ENCODE peak calls at places on chromosomes 7 and 10, in eight cellular contexts. One of them, this sample, is unnamed. For H3K36me3, the result is how much of the 10 kb centered on the place peaks cover.

GRCh38 chr7:37982423-37982822 is 62.0 kb downstream of the EPDR1 start:
- DNase-seq in cardiac muscle cell: no peak
- DNase-seq in HCT116: no peak
- DNase-seq in Peyer's patch: no peak
- DNase-seq in CD4-positive, alpha-beta memory T cell: no peak
- DNase-seq in transverse colon: no peak
- DNase-seq in neural progenitor cell: no peak
- DNase-seq in psoas muscle: no peak
- DNase-seq in this sample: no peak

GRCh38 chr7:9502269-9502668 is 1068.9 kb downstream of the NXPH1 start:
- DNase-seq in cardiac muscle cell: no peak
- DNase-seq in HCT116: no peak
- DNase-seq in Peyer's patch: no peak
- DNase-seq in CD4-positive, alpha-beta memory T cell: no peak
- DNase-seq in transverse colon: no peak
- DNase-seq in neural progenitor cell: no peak
- DNase-seq in psoas muscle: no peak
- DNase-seq in this sample: no peak

GRCh38 chr10:47299989-47300931 is at the start of gene GDF10:
- DNase-seq in cardiac muscle cell: peak
- DNase-seq in HCT116: no peak
- DNase-seq in Peyer's patch: no peak
- DNase-seq in CD4-positive, alpha-beta memory T cell: no peak
- DNase-seq in transverse colon: no peak
- DNase-seq in neural progenitor cell: peak
- DNase-seq in psoas muscle: no peak
- DNase-seq in this sample: no peak

GRCh38 chr10:132400547-132401151 is 3.6 kb downstream of the PWWP2B start:
- DNase-seq in cardiac muscle cell: no peak
- DNase-seq in HCT116: no peak
- DNase-seq in Peyer's patch: no peak
- DNase-seq in CD4-positive, alpha-beta memory T cell: no peak
- DNase-seq in transverse colon: peak
- DNase-seq in neural progenitor cell: no peak
- DNase-seq in psoas muscle: peak
- DNase-seq in this sample: no peak

GRCh38 chr7:1283337-1283736 is 50.7 kb downstream of the UNCX start:
- DNase-seq in cardiac muscle cell: no peak
- DNase-seq in HCT116: no peak
- DNase-seq in Peyer's patch: no peak
- DNase-seq in CD4-positive, alpha-beta memory T cell: no peak
- DNase-seq in transverse colon: no peak
- DNase-seq in neural progenitor cell: no peak
- DNase-seq in psoas muscle: no peak
- DNase-seq in this sample: no peak

GRCh38 chr10:84600947-84601346 is 272.6 kb downstream of the CCSER2 start:
- DNase-seq in cardiac muscle cell: no peak
- DNase-seq in HCT116: no peak
- DNase-seq in Peyer's patch: no peak
- DNase-seq in CD4-positive, alpha-beta memory T cell: no peak
- DNase-seq in transverse colon: no peak
- DNase-seq in neural progenitor cell: no peak
- DNase-seq in psoas muscle: no peak
- DNase-seq in this sample: no peak

GRCh38 chr10:49264177-49264677 is 34.7 kb upstream of the C10orf71 start:
- DNase-seq in cardiac muscle cell: no peak
- DNase-seq in HCT116: no peak
- DNase-seq in Peyer's patch: no peak
- DNase-seq in CD4-positive, alpha-beta memory T cell: no peak
- DNase-seq in transverse colon: no peak
- DNase-seq in neural progenitor cell: no peak
- DNase-seq in psoas muscle: no peak
- DNase-seq in this sample: no peak

GRCh38 chr10:30074101-30074500 is 14.7 kb upstream of the JCAD start:
- DNase-seq in cardiac muscle cell: no peak
- DNase-seq in HCT116: no peak
- DNase-seq in Peyer's patch: no peak
- DNase-seq in CD4-positive, alpha-beta memory T cell: no peak
- DNase-seq in transverse colon: no peak
- DNase-seq in neural progenitor cell: no peak
- DNase-seq in psoas muscle: no peak
- DNase-seq in this sample: no peak

GRCh38 chr10:92213049-92213448 is 77.8 kb downstream of the CPEB3 start:
- DNase-seq in cardiac muscle cell: no peak
- DNase-seq in HCT116: no peak
- DNase-seq in Peyer's patch: no peak
- DNase-seq in CD4-positive, alpha-beta memory T cell: no peak
- DNase-seq in transverse colon: no peak
- DNase-seq in neural progenitor cell: no peak
- DNase-seq in psoas muscle: no peak
- DNase-seq in this sample: no peak

GRCh38 chr7:22728416-22729029 is 1.5 kb downstream of the IL6 start:
- DNase-seq in cardiac muscle cell: peak
- DNase-seq in HCT116: peak
- DNase-seq in Peyer's patch: no peak
- DNase-seq in CD4-positive, alpha-beta memory T cell: peak
- DNase-seq in transverse colon: no peak
- DNase-seq in neural progenitor cell: peak
- DNase-seq in psoas muscle: no peak
- DNase-seq in this sample: no peak

GRCh38 chr7:27095050-27095896 is 527 bp downstream of the HOXA1 start:
- DNase-seq in cardiac muscle cell: no peak
- DNase-seq in HCT116: no peak
- DNase-seq in Peyer's patch: no peak
- DNase-seq in CD4-positive, alpha-beta memory T cell: no peak
- DNase-seq in transverse colon: no peak
- DNase-seq in neural progenitor cell: peak
- DNase-seq in psoas muscle: peak
- DNase-seq in this sample: peak

GRCh38 chr7:131904750-131905327 is 348.4 kb upstream of the PODXL start:
- DNase-seq in cardiac muscle cell: no peak
- DNase-seq in HCT116: no peak
- DNase-seq in Peyer's patch: no peak
- DNase-seq in CD4-positive, alpha-beta memory T cell: no peak
- DNase-seq in transverse colon: no peak
- DNase-seq in neural progenitor cell: peak
- DNase-seq in psoas muscle: no peak
- DNase-seq in this sample: no peak

GRCh38 chr7:50450691-50451051 is 521 bp upstream of the FIGNL1 start:
- DNase-seq in cardiac muscle cell: no peak
- DNase-seq in HCT116: no peak
- DNase-seq in Peyer's patch: peak
- DNase-seq in CD4-positive, alpha-beta memory T cell: no peak
- DNase-seq in transverse colon: peak
- DNase-seq in neural progenitor cell: no peak
- DNase-seq in psoas muscle: peak
- DNase-seq in this sample: peak

GRCh38 chr10:5551531-5552375 is 27.0 kb downstream of the CALML3 start:
- DNase-seq in cardiac muscle cell: no peak
- DNase-seq in HCT116: no peak
- DNase-seq in Peyer's patch: peak
- DNase-seq in CD4-positive, alpha-beta memory T cell: no peak
- DNase-seq in transverse colon: peak
- DNase-seq in neural progenitor cell: no peak
- DNase-seq in psoas muscle: peak
- DNase-seq in this sample: no peak

GRCh38 chr10:63344269-63344668 is 121.5 kb downstream of the JMJD1C start:
- DNase-seq in cardiac muscle cell: no peak
- DNase-seq in HCT116: no peak
- DNase-seq in Peyer's patch: no peak
- DNase-seq in CD4-positive, alpha-beta memory T cell: no peak
- DNase-seq in transverse colon: no peak
- DNase-seq in neural progenitor cell: no peak
- DNase-seq in psoas muscle: no peak
- DNase-seq in this sample: no peak

GRCh38 chr10:92150798-92151197 is 140.1 kb downstream of the CPEB3 start:
- DNase-seq in cardiac muscle cell: no peak
- DNase-seq in HCT116: no peak
- DNase-seq in Peyer's patch: no peak
- DNase-seq in CD4-positive, alpha-beta memory T cell: no peak
- DNase-seq in transverse colon: no peak
- DNase-seq in neural progenitor cell: no peak
- DNase-seq in psoas muscle: no peak
- DNase-seq in this sample: no peak

GRCh38 chr7:104509874-104510273 is 181.5 kb downstream of the LHFPL3 start:
- DNase-seq in cardiac muscle cell: no peak
- DNase-seq in HCT116: no peak
- DNase-seq in Peyer's patch: no peak
- DNase-seq in CD4-positive, alpha-beta memory T cell: no peak
- DNase-seq in transverse colon: no peak
- DNase-seq in neural progenitor cell: no peak
- DNase-seq in psoas muscle: no peak
- DNase-seq in this sample: no peak

GRCh38 chr10:95908450-95908849 is 675 bp downstream of the CC2D2B start:
- DNase-seq in cardiac muscle cell: no peak
- DNase-seq in HCT116: no peak
- DNase-seq in Peyer's patch: no peak
- DNase-seq in CD4-positive, alpha-beta memory T cell: no peak
- DNase-seq in transverse colon: no peak
- DNase-seq in neural progenitor cell: no peak
- DNase-seq in psoas muscle: no peak
- DNase-seq in this sample: no peak
- H3K27ac ChIP-seq in cardiac muscle cell: no peak
- H3K27ac ChIP-seq in HCT116: no peak
- H3K27ac ChIP-seq in Peyer's patch: no peak
- H3K27ac ChIP-seq in CD4-positive, alpha-beta memory T cell: no peak
- H3K27ac ChIP-seq in transverse colon: no peak
- H3K27ac ChIP-seq in neural progenitor cell: no peak
- H3K27ac ChIP-seq in psoas muscle: peak
- H3K27ac ChIP-seq in this sample: no peak

DNA sequence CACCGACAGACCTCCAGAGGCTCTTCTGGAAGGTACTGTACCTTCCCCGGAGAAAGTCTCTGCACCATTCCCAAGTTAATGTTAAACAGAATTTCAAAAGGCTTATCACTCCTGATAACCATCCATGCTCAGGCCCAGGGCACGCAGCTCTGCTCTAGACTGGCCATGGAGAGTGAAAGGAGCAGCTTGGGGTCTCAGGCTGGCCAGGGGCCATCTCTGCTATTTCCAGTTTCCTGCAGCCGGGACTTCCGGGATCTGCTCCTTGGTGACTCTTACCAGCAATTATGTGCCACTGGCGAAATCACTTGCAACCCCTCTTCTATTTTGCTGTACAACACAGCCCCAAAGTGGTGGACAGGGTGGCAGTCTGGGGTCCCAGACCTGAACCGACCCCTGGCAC is 6.0 kb downstream of the CLDN15 start:
- DNase-seq in cardiac muscle cell: no peak
- DNase-seq in HCT116: no peak
- DNase-seq in Peyer's patch: no peak
- DNase-seq in CD4-positive, alpha-beta memory T cell: no peak
- DNase-seq in transverse colon: no peak
- DNase-seq in neural progenitor cell: no peak
- DNase-seq in psoas muscle: no peak
- DNase-seq in this sample: no peak
- H3K4me3 ChIP-seq in cardiac muscle cell: no peak
- H3K4me3 ChIP-seq in HCT116: peak
- H3K4me3 ChIP-seq in Peyer's patch: no peak
- H3K4me3 ChIP-seq in CD4-positive, alpha-beta memory T cell: no peak
- H3K4me3 ChIP-seq in transverse colon: peak
- H3K4me3 ChIP-seq in neural progenitor cell: peak
- H3K4me3 ChIP-seq in psoas muscle: no peak
- H3K4me3 ChIP-seq in this sample: no peak

DNA sequence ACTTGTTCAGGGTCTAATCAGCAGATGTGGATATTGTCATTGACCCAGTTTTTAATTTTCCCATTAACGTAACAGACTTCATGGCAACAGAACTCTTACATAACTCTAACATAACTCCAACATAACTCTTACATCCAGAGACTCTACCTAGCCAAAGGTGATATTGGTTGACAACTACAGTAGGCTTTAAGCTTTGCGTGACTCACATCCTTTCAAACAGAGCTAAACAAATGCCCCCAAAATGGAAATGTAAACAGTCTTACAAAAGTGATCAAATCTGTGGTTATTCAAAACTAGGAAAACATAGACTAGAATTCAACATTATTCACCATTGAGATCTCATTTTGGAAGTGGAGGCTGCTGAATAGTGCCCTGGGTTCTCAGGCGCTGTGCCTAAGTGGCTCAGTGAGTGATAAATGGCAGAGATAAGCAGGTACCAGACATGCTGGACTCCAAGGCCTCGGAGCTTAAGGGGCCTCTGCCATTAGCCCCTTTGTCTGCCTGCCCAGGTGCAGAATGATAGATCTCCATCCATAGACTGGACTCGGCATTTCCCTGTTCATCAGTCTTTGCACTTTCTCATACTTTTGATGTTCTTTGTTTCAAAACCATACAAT is 34.3 kb upstream of the BTBD16 start:
- DNase-seq in cardiac muscle cell: peak
- DNase-seq in HCT116: no peak
- DNase-seq in Peyer's patch: no peak
- DNase-seq in CD4-positive, alpha-beta memory T cell: no peak
- DNase-seq in transverse colon: no peak
- DNase-seq in neural progenitor cell: no peak
- DNase-seq in psoas muscle: no peak
- DNase-seq in this sample: no peak
- H3K36me3 ChIP-seq in cardiac muscle cell: under half
- H3K36me3 ChIP-seq in HCT116: under half
- H3K36me3 ChIP-seq in Peyer's patch: under half
- H3K36me3 ChIP-seq in CD4-positive, alpha-beta memory T cell: under half
- H3K36me3 ChIP-seq in transverse colon: under half
- H3K36me3 ChIP-seq in neural progenitor cell: under half
- H3K36me3 ChIP-seq in psoas muscle: half or more
- H3K36me3 ChIP-seq in this sample: under half

DNA sequence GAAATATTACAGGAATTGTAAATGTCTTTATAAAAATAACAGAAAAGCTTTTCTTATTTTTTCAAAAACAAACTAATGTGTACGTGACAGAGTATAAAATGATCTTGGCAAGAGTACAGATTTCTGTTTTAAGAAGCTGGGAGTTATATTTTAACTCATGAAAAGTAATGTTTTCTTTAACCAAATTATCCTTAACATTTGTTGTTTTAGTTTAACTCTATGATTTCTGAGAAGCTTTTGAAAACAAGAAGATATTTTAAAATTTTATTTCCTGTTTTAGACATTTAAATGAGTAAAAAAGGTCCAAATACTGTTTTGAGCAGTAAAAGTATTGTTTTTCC is 144.6 kb downstream of the HGF start:
- DNase-seq in cardiac muscle cell: no peak
- DNase-seq in HCT116: no peak
- DNase-seq in Peyer's patch: no peak
- DNase-seq in CD4-positive, alpha-beta memory T cell: no peak
- DNase-seq in transverse colon: no peak
- DNase-seq in neural progenitor cell: no peak
- DNase-seq in psoas muscle: no peak
- DNase-seq in this sample: no peak
- H3K27ac ChIP-seq in cardiac muscle cell: no peak
- H3K27ac ChIP-seq in HCT116: no peak
- H3K27ac ChIP-seq in Peyer's patch: no peak
- H3K27ac ChIP-seq in CD4-positive, alpha-beta memory T cell: no peak
- H3K27ac ChIP-seq in transverse colon: no peak
- H3K27ac ChIP-seq in neural progenitor cell: no peak
- H3K27ac ChIP-seq in psoas muscle: no peak
- H3K27ac ChIP-seq in this sample: no peak